ENCODE peak calls at places on chromosomes 5 and 9, in five cellular contexts. V is brain microvascular endothelial cell, C is astrocyte of the spinal cord, I is adrenal gland, L is foreskin fibroblast. R is an unnamed sample.

GRCh38 chr5:6962256-6962655 is 249.0 kb downstream of the TENT4A start:
- DNase-seq in I (no peak), V (no peak), C (no peak), L (no peak), R (no peak)

GRCh38 chr9:129222691-129223218 is 44.7 kb upstream of the IER5L start:
- DNase-seq in L (no peak), C (no peak), V (no peak), I (no peak), R (no peak)

GRCh38 chr9:111728617-111729366 is 65.9 kb downstream of the SHOC1 start:
- DNase-seq in C (peak; percentile 95), I (no peak), L (peak; percentile 89), V (peak; percentile 64), R (peak; percentile 36)

GRCh38 chr9:34119713-34120112 is 6.8 kb downstream of the DCAF12 start:
- DNase-seq in L (no peak), I (no peak), V (no peak), C (no peak), R (no peak)

GRCh38 chr5:135386886-135387628 is 12.0 kb downstream of the MACROH2A1 start:
- DNase-seq in V (peak; percentile 89), L (peak; percentile 94), I (no peak), C (peak; percentile 87), R (no peak)

GRCh38 chr5:78615697-78616096 is 32.9 kb downstream of the LHFPL2 start:
- DNase-seq in L (no peak), V (no peak), I (no peak), C (no peak), R (no peak)

GRCh38 chr5:126645132-126645531 is 44.4 kb downstream of the PHAX start:
- DNase-seq in I (no peak), V (no peak), L (no peak), C (no peak), R (no peak)

GRCh38 chr9:110382731-110383130 is 45.1 kb upstream of the TXNDC8 start:
- DNase-seq in C (no peak), I (no peak), L (no peak), V (no peak), R (no peak)

GRCh38 chr9:85741112-85741874 is 461 bp downstream of the AGTPBP1 start:
- DNase-seq in I (peak; percentile 35), L (no peak), C (no peak), V (no peak), R (no peak)

GRCh38 chr9:127049044-127049443 is 73.4 kb downstream of the ANGPTL2 start:
- DNase-seq in C (peak; percentile 90), V (peak; percentile 81), I (peak; percentile 50), L (peak; percentile 87), R (peak; percentile 62)

GRCh38 chr9:2271426-2271825 is 256.3 kb downstream of the SMARCA2 start:
- DNase-seq in C (no peak), L (no peak), I (peak; percentile 83), V (no peak), R (no peak)

GRCh38 chr5:15645376-15645775 is 145.4 kb downstream of the FBXL7 start:
- DNase-seq in I (peak; percentile 63), C (peak; percentile 15), V (peak; percentile 12), L (peak; percentile 55), R (no peak)

GRCh38 chr5:167576126-167576525 is 715.3 kb upstream of the WWC1 start:
- DNase-seq in C (peak; percentile 24), V (no peak), L (no peak), I (no peak), R (no peak)

GRCh38 chr5:41524174-41524573 is 13.8 kb upstream of the PLCXD3 start:
- DNase-seq in V (no peak), I (no peak), C (no peak), L (no peak), R (no peak)

GRCh38 chr5:74957029-74957781 is 91.0 kb upstream of the FAM169A start:
- DNase-seq in V (no peak), I (no peak), L (no peak), C (no peak), R (no peak)

GRCh38 chr5:151408633-151409243 is 38.7 kb upstream of the SLC36A1 start:
- DNase-seq in C (no peak), L (no peak), V (no peak), I (no peak), R (no peak)

GRCh38 chr5:119417891-119418781 is 34.2 kb upstream of the HSD17B4 start:
- DNase-seq in V (peak; percentile 79), C (peak; percentile 65), I (no peak), L (peak; percentile 80), R (no peak)

GRCh38 chr5:155512302-155512701 is 498.7 kb downstream of the KIF4B start:
- DNase-seq in V (no peak), L (no peak), C (no peak), I (no peak), R (no peak)

GRCh38 chr5:150801117-150801927 is 22.8 kb downstream of the SMIM3 start:
- DNase-seq in C (peak; percentile 85), V (no peak), L (peak; percentile 83), I (no peak), R (peak; percentile 61)

GRCh38 chr5:87388129-87388528 is 24.6 kb downstream of the CCNH start:
- DNase-seq in I (no peak), C (no peak), L (no peak), V (no peak), R (no peak)

DNA sequence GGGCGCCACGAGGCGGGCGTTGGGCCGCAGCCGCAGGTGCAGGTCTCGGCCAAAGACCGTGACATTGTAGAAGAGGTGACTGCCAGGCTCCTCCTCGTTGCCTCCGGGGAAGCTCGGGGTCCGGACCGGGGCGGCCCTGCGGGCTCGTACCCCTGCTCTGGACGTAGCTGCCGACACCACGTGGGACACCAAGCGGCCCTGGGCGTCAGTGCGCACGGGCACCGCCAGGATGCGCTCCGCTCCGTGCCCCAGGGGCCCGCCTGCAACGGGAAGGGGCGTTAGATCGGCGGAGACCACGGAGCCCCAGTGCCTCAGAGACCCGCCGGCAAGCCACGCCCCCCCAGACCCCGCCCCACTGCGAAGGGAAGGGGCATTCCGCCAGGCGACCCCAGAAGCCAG is 1.4 kb downstream of the ADAMTS2 start:
- DNase-seq in V (peak; percentile 27), I (no peak), L (peak; percentile 88), C (no peak), R (no peak)
- H3K4me3 ChIP-seq in V (peak overlapping the region; percentile 63), I (no peak overlapping the region), L (peak overlapping the region; percentile 89), C (peak overlapping the region; percentile 48), R (peak overlapping the region; percentile 64)

GRCh38 chr5:66440202-66440680 is 156.0 kb upstream of the MAST4 start:
- DNase-seq in C (peak; percentile 23), V (peak; percentile 76), L (no peak), I (peak; percentile 22), R (peak; percentile 80)

GRCh38 chr5:66436721-66437120 is 159.5 kb upstream of the MAST4 start:
- DNase-seq in I (no peak), L (no peak), C (no peak), V (no peak), R (no peak)
- TF ChIP-seq CTCF in I (peak; percentile 5), L (no peak), C (peak; percentile 24), V (peak; percentile 56), R (peak; percentile 56)

GRCh38 chr9:35689601-35690446 is at the start of gene TPM2:
- DNase-seq in I (peak; percentile 72), L (peak; percentile 96), V (peak; percentile 68), C (peak; percentile 87), R (no peak)
- H3K4me3 ChIP-seq in I (peak within 1 kb of the TSS; percentile 88), L (peak within 1 kb of the TSS; percentile 81), V (peak within 1 kb of the TSS; percentile 90), C (peak within 1 kb of the TSS; percentile 87), R (peak within 1 kb of the TSS; percentile 78)

GRCh38 chr5:57538341-57538955 is 55.8 kb upstream of the ACTBL2 start:
- DNase-seq in V (peak; percentile 79), L (peak; percentile 82), I (no peak), C (peak; percentile 51), R (peak; percentile 9)

GRCh38 chr5:57537831-57538230 is 55.2 kb upstream of the ACTBL2 start:
- DNase-seq in I (no peak), V (no peak), L (peak; percentile 6), C (no peak), R (no peak)

DNA sequence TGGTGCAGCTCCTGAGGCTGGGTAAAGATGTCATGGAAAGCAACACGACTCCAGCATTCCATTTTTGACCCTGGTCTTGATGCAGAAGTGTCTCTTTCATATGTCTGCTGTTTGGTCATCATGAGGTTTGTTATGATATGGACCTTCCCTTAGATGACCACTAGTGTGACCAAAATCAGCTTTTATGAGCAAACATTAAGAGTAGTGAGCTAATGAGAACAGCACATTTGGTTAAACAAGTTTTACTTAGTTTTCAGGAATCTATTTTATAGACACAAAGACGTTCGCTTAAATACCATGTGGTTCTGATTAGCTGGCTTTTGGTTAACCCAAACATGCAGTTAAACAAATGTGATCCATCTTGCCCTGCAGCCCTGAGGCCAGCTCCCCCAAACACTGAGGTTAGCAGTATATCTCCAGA is 56.7 kb upstream of the ACTBL2 start:
- DNase-seq in V (peak; percentile 23), L (peak; percentile 80), C (peak; percentile 42), I (no peak), R (no peak)
- TF ChIP-seq CTCF in V (no peak), L (no peak), C (no peak), I (no peak), R (no peak)

DNA sequence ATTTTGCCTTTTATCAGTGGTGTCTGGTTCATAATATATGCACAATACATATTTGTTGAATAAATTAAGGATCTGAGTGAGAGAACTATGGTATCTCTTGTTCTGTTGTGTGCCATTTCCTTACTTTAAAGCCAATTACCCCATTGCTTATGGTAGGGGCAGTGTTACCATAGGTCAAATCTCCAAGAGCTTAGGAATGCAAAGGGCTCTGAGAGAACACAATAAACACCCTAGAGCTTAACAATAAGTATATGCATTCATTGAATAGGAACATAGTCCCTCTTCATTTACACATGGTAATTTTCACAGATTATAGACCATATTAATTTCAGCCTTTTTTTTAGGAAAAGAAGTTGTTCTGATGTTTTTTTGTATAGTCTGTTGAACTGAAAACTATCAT is 112.2 kb downstream of the MCTP1 start:
- DNase-seq in V (no peak), L (no peak), I (no peak), C (no peak), R (no peak)
- H3K4me3 ChIP-seq in V (no peak overlapping the region), L (no peak overlapping the region), I (no peak overlapping the region), C (no peak overlapping the region), R (no peak overlapping the region)